ENCODE peak calls at places on chromosomes 1 and 21, in four cellular contexts. B is endothelial cell of umbilical vein, T is esophagus muscularis mucosa, C is A549. X is an unnamed sample.

GRCh38 chr1:6259491-6260362 is 1.2 kb downstream of the GPR153 start:
- DNase-seq in B (peak; percentile 64), T (peak; percentile 95), C (peak; percentile 70), X (peak; percentile 90)

GRCh38 chr1:202834771-202835547 is 24.2 kb downstream of the PCAT6 start:
- DNase-seq in B (no peak), T (no peak), C (no peak), X (no peak)

GRCh38 chr1:209266590-209267172 is 316.8 kb upstream of the CAMK1G start:
- DNase-seq in B (no peak), T (peak; percentile 8), C (no peak), X (no peak)

GRCh38 chr1:54803761-54804470 is 2.8 kb upstream of the TTC22 start:
- DNase-seq in B (no peak), T (no peak), C (no peak), X (peak; percentile 58)

GRCh38 chr1:8794605-8795004 is 22.8 kb downstream of the RERE start:
- DNase-seq in B (no peak), T (no peak), C (no peak), X (no peak)

GRCh38 chr1:199815947-199816346 is 211.6 kb upstream of the NR5A2 start:
- DNase-seq in B (no peak), T (peak; percentile 55), C (no peak), X (no peak)

GRCh38 chr1:110455151-110455550 is 4.2 kb downstream of the PROK1 start:
- DNase-seq in B (no peak), T (no peak), C (no peak), X (peak; percentile 45)

GRCh38 chr1:7250176-7250575 is 464.9 kb downstream of the CAMTA1 start:
- DNase-seq in B (no peak), T (peak; percentile 24), C (no peak), X (no peak)

GRCh38 chr1:203744008-203744972 is 20.7 kb upstream of the LAX1 start:
- DNase-seq in B (no peak), T (no peak), C (no peak), X (no peak)

GRCh38 chr21:33642896-33643657 is 776 bp downstream of the ITSN1 start:
- DNase-seq in B (peak; percentile 54), T (no peak), C (no peak), X (peak; percentile 89)

GRCh38 chr1:55695151-55695550 is 480.0 kb upstream of the USP24 start:
- DNase-seq in B (no peak), T (no peak), C (no peak), X (no peak)

GRCh38 chr1:215146252-215146975 is 63.9 kb downstream of the KCNK2 start:
- DNase-seq in B (peak; percentile 55), T (no peak), C (no peak), X (no peak)

GRCh38 chr1:220159026-220159425 is 65.1 kb downstream of the IARS2 start:
- DNase-seq in B (no peak), T (no peak), C (no peak), X (no peak)

GRCh38 chr21:45516671-45517151 is 25.5 kb downstream of the SLC19A1 start:
- DNase-seq in B (no peak), T (no peak), C (no peak), X (peak; percentile 56)

GRCh38 chr1:3482590-3482899 is 28.1 kb downstream of the ARHGEF16 start:
- DNase-seq in B (no peak), T (no peak), C (peak; percentile 47), X (no peak)

GRCh38 chr1:229027622-229028182 is 243.2 kb upstream of the RAB4A start:
- DNase-seq in B (peak; percentile 75), T (no peak), C (no peak), X (no peak)

GRCh38 chr1:77834771-77835334 is 53.6 kb upstream of the NEXN start:
- DNase-seq in B (peak; percentile 72), T (no peak), C (no peak), X (no peak)

GRCh38 chr1:15214507-15214906 is 32.5 kb upstream of the FHAD1 start:
- DNase-seq in B (no peak), T (no peak), C (no peak), X (no peak)

GRCh38 chr1:53560572-53561487 is 101.6 kb downstream of the DMRTB1 start:
- DNase-seq in B (no peak), T (no peak), C (no peak), X (peak; percentile 62)

GRCh38 chr1:71589005-71589404 is 508.2 kb upstream of the ZRANB2 start:
- DNase-seq in B (no peak), T (no peak), C (no peak), X (no peak)

GRCh38 chr1:119276558-119276957 is 92.0 kb upstream of the HAO2 start:
- DNase-seq in B (no peak), T (no peak), C (no peak), X (no peak)

GRCh38 chr1:67342002-67342890 is 34.6 kb downstream of the IL12RB2 start:
- DNase-seq in B (no peak), T (no peak), C (no peak), X (no peak)

GRCh38 chr1:186272486-186272885 is 102.6 kb downstream of the TPR start:
- DNase-seq in B (peak; percentile 5), T (no peak), C (no peak), X (no peak)

GRCh38 chr1:232421143-232421796 is 208.7 kb downstream of the SIPA1L2 start:
- DNase-seq in B (no peak), T (no peak), C (no peak), X (no peak)

GRCh38 chr1:214678386-214678785 is 75.4 kb downstream of the CENPF start:
- DNase-seq in B (peak; percentile 9), T (no peak), C (no peak), X (no peak)

GRCh38 chr1:154767315-154768240 is 102.5 kb downstream of the KCNN3 start:
- DNase-seq in B (peak; percentile 71), T (no peak), C (no peak), X (peak; percentile 33)

GRCh38 chr1:235079443-235079967 is 49.1 kb downstream of the TOMM20 start:
- DNase-seq in B (peak; percentile 56), T (no peak), C (peak; percentile 49), X (peak; percentile 66)

GRCh38 chr1:247966520-247967204 is 1.6 kb downstream of the OR2AK2 start:
- DNase-seq in B (no peak), T (no peak), C (no peak), X (no peak)

GRCh38 chr1:169456029-169456428 is 28.8 kb upstream of the CCDC181 start:
- DNase-seq in B (no peak), T (no peak), C (no peak), X (no peak)

GRCh38 chr1:183911285-183911684 is 106.4 kb downstream of the RGL1 start:
- DNase-seq in B (no peak), T (no peak), C (no peak), X (no peak)

GRCh38 chr1:241271427-241271826 is 85.6 kb downstream of the RGS7 start:
- DNase-seq in B (no peak), T (no peak), C (no peak), X (no peak)

GRCh38 chr1:12296623-12297022 is 66.8 kb downstream of the VPS13D start:
- DNase-seq in B (peak; percentile 65), T (no peak), C (no peak), X (no peak)

GRCh38 chr1:71399594-71399993 is 318.8 kb upstream of the ZRANB2 start:
- DNase-seq in B (no peak), T (no peak), C (no peak), X (no peak)

GRCh38 chr1:17725811-17726582 is 29.1 kb upstream of the ACTL8 start:
- DNase-seq in B (no peak), T (no peak), C (no peak), X (no peak)

GRCh38 chr1:17729909-17730308 is 25.2 kb upstream of the ACTL8 start:
- DNase-seq in B (no peak), T (no peak), C (no peak), X (no peak)

GRCh38 chr1:17729248-17729647 is 25.9 kb upstream of the ACTL8 start:
- DNase-seq in B (no peak), T (no peak), C (no peak), X (no peak)

GRCh38 chr1:17725084-17725718 is 29.9 kb upstream of the ACTL8 start:
- DNase-seq in B (no peak), T (no peak), C (no peak), X (no peak)

GRCh38 chr1:17728123-17728522 is 27.0 kb upstream of the ACTL8 start:
- DNase-seq in B (no peak), T (no peak), C (no peak), X (no peak)
- TF ChIP-seq CTCF in B (no peak), T (no peak), C (no peak), X (no peak)

GRCh38 chr1:21909286-21909759 is 27.8 kb downstream of the HSPG2 start:
- DNase-seq in B (peak; percentile 49), T (no peak), C (no peak), X (no peak)

GRCh38 chr1:21904725-21905520 is 32.2 kb downstream of the HSPG2 start:
- DNase-seq in B (peak; percentile 99), T (no peak), C (no peak), X (no peak)

GRCh38 chr1:21906173-21907078 is 30.7 kb downstream of the HSPG2 start:
- DNase-seq in B (peak; percentile 98), T (peak; percentile 96), C (no peak), X (peak; percentile 67)

GRCh38 chr1:21907737-21908136 is 29.4 kb downstream of the HSPG2 start:
- DNase-seq in B (peak; percentile 30), T (no peak), C (no peak), X (no peak)

GRCh38 chr1:21907079-21907418 is 30.1 kb downstream of the HSPG2 start:
- DNase-seq in B (no peak), T (no peak), C (no peak), X (no peak)
- H3K4me3 ChIP-seq in B (no peak overlapping the region), T (no peak overlapping the region), C (no peak overlapping the region), X (no peak overlapping the region)

DNA sequence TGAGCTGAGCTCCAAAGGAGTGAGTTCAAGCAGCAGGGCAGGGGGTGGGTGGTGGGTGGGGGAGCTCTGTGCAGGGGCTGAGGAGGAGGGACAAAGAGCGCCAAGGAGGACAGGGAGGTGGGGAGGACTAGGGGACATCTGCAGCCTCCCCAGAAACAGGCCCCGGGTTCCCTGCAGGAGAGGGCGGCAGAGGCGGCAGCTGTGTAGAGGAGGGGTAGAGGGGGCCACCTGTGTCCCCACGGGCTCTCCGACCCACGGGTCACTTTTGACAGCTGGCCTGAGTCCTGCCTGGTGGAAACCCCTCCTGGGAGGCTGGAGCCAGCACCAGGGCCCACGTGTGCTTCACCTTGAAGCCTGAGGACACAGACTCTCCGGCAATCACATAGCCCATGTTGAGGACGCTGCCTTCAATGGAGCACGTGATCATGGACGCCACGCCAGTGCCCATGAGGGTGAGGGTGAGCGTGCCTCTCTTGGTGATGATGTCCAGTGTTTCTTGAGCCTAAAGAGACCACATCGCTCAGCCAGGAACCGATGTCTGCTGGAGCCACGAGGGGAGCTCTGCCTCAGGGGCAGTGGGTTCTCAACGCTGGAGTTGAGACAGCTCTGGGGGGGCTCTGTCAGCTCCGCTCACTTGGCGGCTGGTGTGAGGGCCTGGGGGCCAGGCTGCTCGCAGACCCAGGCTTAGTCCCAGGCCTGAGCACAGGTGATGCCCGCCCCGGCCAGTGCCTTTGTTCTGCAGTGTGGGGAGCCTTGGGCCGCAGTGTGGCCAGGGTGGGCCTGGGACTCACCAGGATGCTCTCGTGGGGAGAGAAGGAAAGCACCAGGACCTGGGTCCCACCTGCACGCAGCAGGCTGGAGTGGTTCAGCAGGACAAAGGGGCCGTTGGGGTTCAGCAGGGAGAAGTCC is 6.6 kb upstream of the TMEM52 start:
- DNase-seq in B (no peak), T (no peak), C (no peak), X (no peak)
- TF ChIP-seq POLR2A in B (no peak), T (no peak), C (no peak), X (no peak)

GRCh38 chr1:111660204-111661150 is 40.9 kb downstream of the RAP1A start:
- DNase-seq in B (no peak), T (no peak), C (no peak), X (no peak)
- TF ChIP-seq CTCF in B (no peak), T (no peak), C (no peak), X (no peak)